ENCODE peak calls at places on chromosomes 11 and 22, in ten cellular contexts. I is endodermal cell, V is glutamatergic neuron, C is fibroblast of lung, D is body of pancreas, Z is prostate gland, L is Calu3, O is GM10248, S is lower lobe of right lung, K is upper lobe of right lung. R is an unnamed sample.

GRCh38 chr11:2583605-2583958 is 116.2 kb downstream of the KCNQ1OT1 start:
- DNase-seq in S (no peak), I (peak; percentile 27), L (no peak), D (no peak), O (no peak), Z (no peak), V (peak; percentile 12), C (no peak), K (no peak), R (no peak)

GRCh38 chr11:78177216-78177615 is 11.2 kb downstream of the KCTD21 start:
- DNase-seq in Z (no peak), K (no peak), L (no peak), S (no peak), V (no peak), C (no peak), O (no peak), D (no peak), I (no peak), R (no peak)

GRCh38 chr11:36488096-36488495 is 22.0 kb downstream of the TRAF6 start:
- DNase-seq in K (no peak), S (no peak), O (no peak), C (no peak), V (no peak), I (no peak), L (no peak), D (no peak), Z (no peak), R (peak; percentile 38)

GRCh38 chr22:42720263-42721044 is at the start of gene A4GALT:
- DNase-seq in L (peak; percentile 28), K (no peak), Z (no peak), V (peak; percentile 50), S (no peak), D (no peak), C (no peak), I (peak; percentile 75), O (peak; percentile 80), R (peak; percentile 39)

GRCh38 chr11:122697636-122698167 is 42.2 kb downstream of the UBASH3B start:
- DNase-seq in V (no peak), S (no peak), I (no peak), K (no peak), D (no peak), C (peak; percentile 65), O (peak; percentile 69), Z (no peak), L (no peak), R (peak; percentile 67)

GRCh38 chr22:17990167-17990566 is 34.2 kb downstream of the MICAL3 start:
- DNase-seq in V (no peak), Z (no peak), D (no peak), L (no peak), C (peak; percentile 58), I (no peak), O (no peak), S (no peak), K (no peak), R (no peak)

GRCh38 chr11:72398058-72398758 is 36.1 kb downstream of the CLPB start:
- DNase-seq in I (no peak), D (no peak), V (no peak), L (no peak), K (no peak), S (no peak), Z (no peak), C (no peak), O (no peak), R (no peak)

GRCh38 chr22:24985824-24986214 is 33.3 kb downstream of the KIAA1671 start:
- DNase-seq in D (no peak), S (no peak), Z (no peak), O (no peak), I (no peak), V (no peak), K (no peak), L (no peak), C (peak; percentile 95), R (no peak)

GRCh38 chr11:69837791-69838190 is 18.6 kb upstream of the FGF3 start:
- DNase-seq in D (no peak), V (no peak), L (no peak), I (peak; percentile 31), S (no peak), C (no peak), K (no peak), O (peak; percentile 21), Z (no peak), R (peak; percentile 18)

GRCh38 chr11:69836401-69836800 is 17.2 kb upstream of the FGF3 start:
- DNase-seq in C (no peak), Z (no peak), V (no peak), K (peak; percentile 35), S (no peak), O (no peak), L (no peak), I (peak; percentile 21), D (no peak), R (no peak)

GRCh38 chr11:69832561-69833413 is 13.6 kb upstream of the FGF3 start:
- DNase-seq in D (no peak), K (peak; percentile 40), L (no peak), C (no peak), V (no peak), O (no peak), S (no peak), Z (no peak), I (peak; percentile 83), R (no peak)

GRCh38 chr11:69834251-69834650 is 15.0 kb upstream of the FGF3 start:
- DNase-seq in O (no peak), D (no peak), Z (no peak), K (peak; percentile 49), S (no peak), L (no peak), V (no peak), I (peak; percentile 46), C (no peak), R (no peak)

GRCh38 chr11:69834811-69835800 is 15.9 kb upstream of the FGF3 start:
- DNase-seq in V (no peak), D (no peak), Z (no peak), O (peak; percentile 9), C (peak; percentile 22), S (no peak), K (peak; percentile 52), L (no peak), I (peak; percentile 73), R (no peak)
- TF ChIP-seq CTCF in V (no peak), D (no peak), Z (no peak), O (no peak), C (no peak), S (no peak), K (no peak), L (no peak), I (no peak), R (no peak)

GRCh38 chr11:60376601-60377000 is 1.7 kb upstream of the MS4A7 start:
- DNase-seq in I (no peak), Z (no peak), O (no peak), C (no peak), S (no peak), L (no peak), D (no peak), V (no peak), K (no peak), R (no peak)

GRCh38 chr11:60371854-60372253 is 6.5 kb upstream of the MS4A7 start:
- DNase-seq in I (no peak), V (no peak), K (no peak), Z (no peak), D (no peak), L (no peak), C (no peak), S (no peak), O (no peak), R (no peak)

GRCh38 chr11:60370811-60371297 is 7.5 kb upstream of the MS4A7 start:
- DNase-seq in D (no peak), O (no peak), V (no peak), I (no peak), S (no peak), L (no peak), K (no peak), C (no peak), Z (peak; percentile 46), R (no peak)

GRCh38 chr11:60370252-60370810 is 8.0 kb upstream of the MS4A7 start:
- DNase-seq in C (no peak), I (no peak), Z (no peak), D (no peak), L (no peak), K (no peak), S (no peak), V (no peak), O (no peak), R (no peak)

GRCh38 chr11:60372767-60373166 is 5.6 kb upstream of the MS4A7 start:
- DNase-seq in S (no peak), I (no peak), O (no peak), K (no peak), V (no peak), Z (no peak), D (no peak), C (no peak), L (no peak), R (no peak)
- TF ChIP-seq CTCF in S (no peak), I (no peak), O (no peak), K (no peak), V (no peak), Z (no peak), D (no peak), C (no peak), L (no peak), R (no peak)

GRCh38 chr11:12123177-12123576 is 12.8 kb downstream of the MICAL2 start:
- DNase-seq in V (no peak), D (no peak), K (no peak), S (no peak), I (no peak), Z (no peak), C (peak; percentile 85), O (no peak), L (no peak), R (no peak)

GRCh38 chr11:12121504-12121903 is 11.1 kb downstream of the MICAL2 start:
- DNase-seq in K (no peak), L (no peak), Z (no peak), V (peak; percentile 36), S (no peak), I (no peak), C (no peak), O (no peak), D (no peak), R (no peak)

GRCh38 chr11:12121011-12121410 is 10.6 kb downstream of the MICAL2 start:
- DNase-seq in C (no peak), O (no peak), V (no peak), Z (no peak), I (no peak), L (no peak), K (no peak), S (no peak), D (no peak), R (no peak)

GRCh38 chr11:12123799-12124198 is 13.4 kb downstream of the MICAL2 start:
- DNase-seq in L (no peak), K (no peak), Z (no peak), D (no peak), S (no peak), V (no peak), I (no peak), C (no peak), O (no peak), R (no peak)

DNA sequence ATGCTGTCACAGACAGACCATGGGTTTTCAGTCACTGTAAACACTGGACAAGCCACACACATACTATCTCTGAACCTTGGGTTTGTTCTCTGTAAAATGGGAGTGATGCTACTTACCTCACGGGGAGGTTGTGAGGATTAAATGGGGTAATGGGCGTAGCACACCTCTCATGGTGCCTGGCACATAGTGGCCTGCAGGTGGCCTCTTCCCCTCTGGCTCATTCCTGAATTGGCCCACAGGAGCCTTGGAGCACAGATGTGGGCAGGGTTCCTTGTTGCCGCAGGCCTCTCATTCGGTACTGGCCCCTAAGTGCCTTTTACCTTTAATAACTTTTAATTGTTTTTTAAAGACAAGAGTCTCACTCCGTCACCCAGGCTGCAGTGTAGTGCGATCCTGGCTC is 11.7 kb downstream of the MICAL2 start:
- DNase-seq in L (peak; percentile 31), K (peak; percentile 72), C (no peak), D (peak; percentile 51), V (no peak), Z (no peak), I (peak; percentile 84), O (no peak), S (peak; percentile 56), R (peak; percentile 26)
- TF ChIP-seq CTCF in L (peak; percentile 33), K (peak; percentile 48), C (peak; percentile 27), D (peak; percentile 69), V (peak; percentile 59), Z (peak; percentile 53), I (peak; percentile 86), O (peak; percentile 10), S (peak; percentile 56), R (peak; percentile 39)

GRCh38 chr11:44101098-44101497 is 5.6 kb downstream of the EXT2 start:
- DNase-seq in O (no peak), Z (no peak), D (no peak), K (no peak), S (no peak), C (no peak), L (no peak), I (no peak), V (no peak), R (no peak)

GRCh38 chr11:44110231-44110679 is 14.8 kb downstream of the EXT2 start:
- DNase-seq in K (no peak), D (peak; percentile 43), S (no peak), I (peak; percentile 84), L (peak; percentile 65), O (peak; percentile 60), Z (peak; percentile 30), V (peak; percentile 77), C (peak; percentile 30), R (peak; percentile 72)

GRCh38 chr11:44108260-44108659 is 12.8 kb downstream of the EXT2 start:
- DNase-seq in I (no peak), D (no peak), O (no peak), L (no peak), Z (no peak), V (no peak), K (no peak), S (no peak), C (no peak), R (no peak)

GRCh38 chr11:44104472-44105294 is 9.2 kb downstream of the EXT2 start:
- DNase-seq in O (no peak), Z (no peak), V (no peak), I (peak; percentile 73), L (no peak), D (no peak), K (no peak), S (no peak), C (no peak), R (no peak)
- TF ChIP-seq CTCF in O (no peak), Z (peak; percentile 5), V (no peak), I (peak; percentile 65), L (no peak), D (no peak), K (no peak), S (no peak), C (no peak), R (no peak)

R was measured in GM12865.